ENCODE peak calls at places on chromosomes 6 and 20, in five cellular contexts. X, C, E, W and M are unnamed samples.
A peak's percentile ranks its signal among the peaks of the same experiment; 100 is the strongest.

GRCh38 chr6:16850332-16851022 is 89.2 kb upstream of the ATXN1 start:
- DNase-seq in C (no peak), X (no peak), W (no peak), E (no peak), M (peak; percentile 42)

GRCh38 chr20:37406010-37406998 is 60.4 kb downstream of the SRC start:
- DNase-seq in E (no peak), C (no peak), X (no peak), W (no peak), M (no peak)

GRCh38 chr6:170132011-170132521 is 158.8 kb downstream of the DLL1 start:
- DNase-seq in X (no peak), E (no peak), W (no peak), C (no peak), M (no peak)

GRCh38 chr6:87182321-87182720 is 27.0 kb downstream of the ZNF292 start:
- DNase-seq in C (no peak), W (no peak), E (peak; percentile 12), X (no peak), M (no peak)

GRCh38 chr6:111793711-111794111 is 79.5 kb downstream of the FYN start:
- DNase-seq in C (no peak), W (no peak), E (no peak), X (no peak), M (no peak)

GRCh38 chr6:121856296-121856695 is 420.9 kb downstream of the GJA1 start:
- DNase-seq in W (peak; percentile 66), X (no peak), C (no peak), E (no peak), M (peak; percentile 45)

GRCh38 chr6:8825726-8826125 is 390.4 kb upstream of the SLC35B3 start:
- DNase-seq in W (no peak), X (no peak), C (no peak), E (no peak), M (no peak)

GRCh38 chr6:153568601-153569000 is 437.5 kb upstream of the RGS17 start:
- DNase-seq in X (no peak), W (peak; percentile 64), E (no peak), C (peak; percentile 48), M (peak; percentile 5)

GRCh38 chr6:119100115-119100514 is 21.7 kb upstream of the FAM184A start:
- DNase-seq in E (no peak), X (no peak), C (no peak), W (no peak), M (no peak)

GRCh38 chr20:9141070-9141469 is 72.2 kb downstream of the PLCB4 start:
- DNase-seq in X (no peak), E (no peak), C (no peak), W (no peak), M (peak; percentile 2)

GRCh38 chr6:125584468-125584939 is 164.9 kb upstream of the HEY2 start:
- DNase-seq in W (peak; percentile 27), E (no peak), C (no peak), X (peak; percentile 86), M (peak; percentile 14)

GRCh38 chr6:36123270-36124139 is 6.8 kb upstream of the MAPK13 start:
- DNase-seq in X (peak; percentile 91), C (peak; percentile 46), W (peak; percentile 68), E (peak; percentile 85), M (peak; percentile 24)

GRCh38 chr20:53557157-53557556 is 36.5 kb downstream of the ZNF217 start:
- DNase-seq in X (no peak), C (no peak), W (no peak), E (no peak), M (no peak)

GRCh38 chr20:51667002-51667408 is 101.2 kb downstream of the ATP9A start:
- DNase-seq in X (no peak), W (no peak), C (no peak), E (no peak), M (no peak)

GRCh38 chr6:111591901-111592461 is 13.7 kb downstream of the TRAF3IP2 start:
- DNase-seq in C (no peak), X (no peak), W (no peak), E (no peak), M (peak; percentile 69)

GRCh38 chr6:72525821-72526550 is 95.9 kb upstream of the KCNQ5 start:
- DNase-seq in C (peak; percentile 15), E (no peak), X (no peak), W (peak; percentile 6), M (peak; percentile 79)

GRCh38 chr6:112429226-112429625 is 82.1 kb downstream of the RFPL4B start:
- DNase-seq in C (no peak), X (no peak), E (no peak), W (peak; percentile 19), M (peak; percentile 38)

GRCh38 chr6:41427642-41428401 is 92.4 kb downstream of the NCR2 start:
- DNase-seq in C (no peak), W (no peak), X (peak; percentile 74), E (peak; percentile 6), M (no peak)

GRCh38 chr20:59403261-59403961 is 103.0 kb downstream of the EDN3 start:
- DNase-seq in W (no peak), C (no peak), E (peak; percentile 65), X (peak; percentile 69), M (no peak)